ENCODE peak calls at places on chromosomes 11 and 22, in eight cellular contexts. H is cardiac fibroblast, Y is Peyer's patch, J is AG10803, E is brain microvascular endothelial cell, P is thyroid gland, T is tibial artery, K is lower leg skin. G is an unnamed sample.

GRCh38 chr22:38153821-38154562 is 27.6 kb downstream of the PLA2G6 start:
- DNase-seq in H (no peak), Y (peak), J (no peak), E (no peak), P (peak), T (peak), K (no peak), G (no peak)

GRCh38 chr11:15565846-15566245 is 451.1 kb downstream of the INSC start:
- DNase-seq in H (no peak), Y (no peak), J (no peak), E (no peak), P (no peak), T (no peak), K (peak), G (peak)

GRCh38 chr11:19714387-19715363 is 2.0 kb downstream of the NAV2 start:
- DNase-seq in H (peak), Y (no peak), J (peak), E (peak), P (peak), T (peak), K (peak), G (peak)

GRCh38 chr22:30609260-30610185 is 2.5 kb downstream of the TCN2 start:
- DNase-seq in H (peak), Y (peak), J (peak), E (peak), P (peak), T (no peak), K (no peak), G (peak)

GRCh38 chr22:45442120-45442519 is 28.6 kb downstream of the RIBC2 start:
- DNase-seq in H (no peak), Y (no peak), J (no peak), E (no peak), P (no peak), T (no peak), K (no peak), G (peak)

GRCh38 chr22:41000941-41001721 is 50.0 kb downstream of the RBX1 start:
- DNase-seq in H (no peak), Y (no peak), J (no peak), E (no peak), P (no peak), T (no peak), K (no peak), G (no peak)

GRCh38 chr11:63613517-63614135 is 607 bp downstream of the PLAAT3 start:
- DNase-seq in H (no peak), Y (peak), J (no peak), E (no peak), P (peak), T (peak), K (peak), G (peak)

GRCh38 chr11:132610216-132610615 is 922.1 kb downstream of the OPCML start:
- DNase-seq in H (peak), Y (no peak), J (peak), E (no peak), P (no peak), T (no peak), K (no peak), G (no peak)

GRCh38 chr22:40609216-40609615 is 27.3 kb downstream of the MRTFA start:
- DNase-seq in H (peak), Y (no peak), J (peak), E (no peak), P (no peak), T (no peak), K (no peak), G (no peak)

GRCh38 chr11:123260511-123261211 is 65.6 kb upstream of the CLMP start:
- DNase-seq in H (peak), Y (no peak), J (no peak), E (no peak), P (no peak), T (no peak), K (peak), G (no peak)

GRCh38 chr22:43592470-43592869 is 180.7 kb downstream of the MPPED1 start:
- DNase-seq in H (no peak), Y (no peak), J (no peak), E (no peak), P (no peak), T (no peak), K (no peak), G (no peak)

GRCh38 chr11:587546-587945 is 11.3 kb downstream of the PHRF1 start:
- DNase-seq in H (no peak), Y (no peak), J (no peak), E (no peak), P (no peak), T (no peak), K (no peak), G (no peak)

GRCh38 chr22:48520888-48521600 is 1306.6 kb downstream of the BRD1 start:
- DNase-seq in H (no peak), Y (no peak), J (no peak), E (no peak), P (no peak), T (no peak), K (no peak), G (no peak)

GRCh38 chr11:106988151-106988806 is 30.0 kb downstream of the GUCY1A2 start:
- DNase-seq in H (peak), Y (no peak), J (peak), E (peak), P (no peak), T (no peak), K (no peak), G (peak)

GRCh38 chr11:9527481-9528140 is 45.9 kb upstream of the WEE1 start:
- DNase-seq in H (peak), Y (no peak), J (peak), E (peak), P (no peak), T (no peak), K (no peak), G (peak)

GRCh38 chr22:39530692-39531331 is 1.7 kb downstream of the RPS19BP1 start:
- DNase-seq in H (peak), Y (no peak), J (peak), E (peak), P (no peak), T (no peak), K (no peak), G (peak)

GRCh38 chr22:39589880-39590279 is 19.3 kb downstream of the CACNA1I start:
- DNase-seq in H (no peak), Y (no peak), J (no peak), E (no peak), P (peak), T (no peak), K (no peak), G (no peak)

GRCh38 chr11:62556872-62557631 is 10.4 kb upstream of the AHNAK start:
- DNase-seq in H (no peak), Y (no peak), J (no peak), E (no peak), P (no peak), T (no peak), K (peak), G (no peak)

GRCh38 chr11:65352783-65353182 is 1.8 kb upstream of the TIGD3 start:
- DNase-seq in H (peak), Y (no peak), J (no peak), E (no peak), P (no peak), T (no peak), K (no peak), G (peak)

GRCh38 chr22:30689622-30690021 is 5.1 kb upstream of the OSBP2 start:
- DNase-seq in H (no peak), Y (no peak), J (no peak), E (no peak), P (no peak), T (no peak), K (no peak), G (no peak)

GRCh38 chr11:123494195-123495050 is 64.4 kb downstream of the GRAMD1B start:
- DNase-seq in H (peak), Y (no peak), J (peak), E (peak), P (no peak), T (no peak), K (no peak), G (no peak)

GRCh38 chr11:95556011-95556341 is 233.6 kb downstream of the FAM76B start:
- DNase-seq in H (no peak), Y (no peak), J (no peak), E (no peak), P (no peak), T (no peak), K (no peak), G (no peak)

GRCh38 chr11:86176165-86176884 is 68.2 kb upstream of the EED start:
- DNase-seq in H (peak), Y (no peak), J (peak), E (peak), P (no peak), T (no peak), K (no peak), G (no peak)

GRCh38 chr11:72391638-72392423 is 42.5 kb downstream of the CLPB start:
- DNase-seq in H (no peak), Y (no peak), J (peak), E (no peak), P (no peak), T (no peak), K (no peak), G (no peak)

GRCh38 chr22:48254311-48254873 is 1491.9 kb downstream of the TBC1D22A start:
- DNase-seq in H (no peak), Y (no peak), J (no peak), E (no peak), P (peak), T (no peak), K (peak), G (no peak)

DNA sequence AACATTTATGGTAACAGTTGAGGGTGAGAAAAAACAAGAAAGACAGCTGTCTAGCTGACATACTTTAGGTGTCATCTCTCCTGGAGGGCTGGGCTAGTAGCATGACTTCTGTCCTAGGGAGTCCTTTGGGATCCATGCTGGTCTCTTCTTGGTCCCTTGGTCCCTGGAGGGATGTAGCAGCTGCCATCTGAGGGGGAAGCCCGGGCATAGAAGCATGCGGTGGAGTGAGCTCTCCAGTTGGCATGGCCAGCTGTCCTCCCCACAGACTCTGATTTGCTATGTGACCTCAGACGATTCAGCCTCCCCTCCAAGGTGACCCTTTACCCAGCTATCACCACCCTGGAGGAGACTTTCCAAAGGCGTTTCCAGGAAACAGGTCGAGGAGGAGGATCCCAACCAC is 28.7 kb downstream of the POU2F3 start:
- DNase-seq in H (no peak), Y (no peak), J (no peak), E (no peak), P (no peak), T (no peak), K (no peak), G (no peak)
- H3K4me3 ChIP-seq in H (no peak), Y (no peak), J (no peak), E (no peak), P (no peak), T (no peak), K (no peak), G (no peak)

GRCh38 chr11:105577645-105578044 is 32.2 kb upstream of the GRIA4 start:
- DNase-seq in H (peak), Y (no peak), J (no peak), E (peak), P (no peak), T (no peak), K (no peak), G (peak)
- TF ChIP-seq CTCF in H (peak), Y (no peak), J (no peak), E (peak), P (no peak), T (no peak), K (no peak), G (no peak)

DNA sequence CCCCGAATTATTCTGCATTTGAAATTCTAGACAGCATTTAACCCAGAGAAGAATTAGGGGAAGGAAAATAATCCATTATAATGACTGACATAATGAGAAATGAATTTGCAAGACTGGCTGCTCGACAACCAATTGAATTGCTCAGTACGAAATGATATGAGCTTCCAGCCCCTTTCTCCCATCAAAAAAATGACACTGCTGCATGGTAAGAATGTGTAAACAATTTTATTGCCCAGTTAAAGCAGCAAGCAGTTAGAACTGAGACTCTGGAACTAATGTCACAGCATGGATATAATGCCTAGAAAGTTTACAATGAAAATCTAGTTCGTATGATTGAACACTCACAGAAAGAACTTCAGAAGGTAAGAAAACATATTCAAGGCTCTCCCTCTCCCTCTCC is 24.7 kb upstream of the PCF11 start:
- DNase-seq in H (no peak), Y (no peak), J (no peak), E (no peak), P (no peak), T (no peak), K (no peak), G (no peak)
- H3K4me3 ChIP-seq in H (no peak), Y (no peak), J (no peak), E (no peak), P (no peak), T (no peak), K (no peak), G (no peak)

DNA sequence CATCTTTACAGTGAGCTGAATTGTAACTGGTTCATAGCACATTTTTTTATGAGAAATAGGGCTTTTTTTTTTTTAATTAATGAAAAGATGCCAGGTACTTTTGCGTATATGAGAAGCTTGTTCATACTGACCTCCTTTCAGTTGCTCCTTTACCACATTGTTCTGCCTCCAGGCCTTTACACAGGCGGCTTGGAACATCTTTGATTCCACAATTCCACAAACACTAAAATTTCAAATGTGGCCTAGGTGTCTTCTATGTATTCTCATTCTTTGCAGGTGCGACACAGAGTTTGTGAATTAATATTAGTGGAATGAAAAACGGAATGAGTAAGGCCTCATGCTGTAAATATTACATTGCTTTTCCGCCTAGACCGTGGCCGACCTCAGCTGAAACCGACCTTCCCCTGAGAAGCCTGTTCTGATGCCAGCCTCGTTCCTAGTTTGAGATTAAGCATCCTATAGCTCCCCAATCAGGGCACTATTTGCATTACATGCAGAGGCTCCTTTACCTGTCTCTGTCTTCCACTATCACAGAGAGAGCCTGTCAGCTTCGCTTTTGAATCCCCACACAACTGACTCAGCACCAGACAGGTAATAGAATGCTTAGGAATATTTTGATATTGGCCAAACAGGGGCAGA is 125.8 kb downstream of the LDLRAD3 start:
- DNase-seq in H (no peak), Y (no peak), J (no peak), E (no peak), P (no peak), T (no peak), K (no peak), G (no peak)
- TF ChIP-seq CTCF in H (no peak), Y (no peak), J (no peak), E (peak), P (no peak), T (no peak), K (no peak), G (no peak)

GRCh38 chr11:16925495-16926065 is 88.6 kb downstream of the PLEKHA7 start:
- DNase-seq in H (peak), Y (peak), J (peak), E (peak), P (peak), T (no peak), K (no peak), G (peak)
- H3K4me3 ChIP-seq in H (peak), Y (peak), J (no peak), E (peak), P (peak), T (peak), K (peak), G (no peak)

DNA sequence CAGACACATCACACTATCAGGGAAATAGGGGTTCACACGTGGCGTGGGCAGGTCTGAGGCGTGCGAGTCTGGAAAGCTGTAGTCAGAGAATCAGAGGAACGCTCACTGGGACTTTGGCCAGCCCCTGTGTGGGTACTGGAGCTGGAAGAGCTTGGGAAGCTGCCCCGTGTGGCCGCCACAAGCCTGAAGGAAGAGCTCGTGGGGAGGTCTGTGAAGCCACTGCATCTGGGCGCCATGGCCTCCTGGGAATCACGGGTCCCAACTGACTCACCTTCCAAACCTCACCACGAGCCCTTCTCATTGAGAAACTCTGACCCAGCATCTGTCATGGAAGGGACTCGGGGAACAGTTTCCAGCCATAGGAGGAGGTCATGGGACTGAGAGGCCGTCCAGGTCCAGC is 5.9 kb upstream of the MRGPRF start:
- DNase-seq in H (no peak), Y (no peak), J (peak), E (no peak), P (no peak), T (peak), K (no peak), G (peak)
- TF ChIP-seq CTCF in H (no peak), Y (no peak), J (peak), E (peak), P (no peak), T (peak), K (no peak), G (peak)

DNA sequence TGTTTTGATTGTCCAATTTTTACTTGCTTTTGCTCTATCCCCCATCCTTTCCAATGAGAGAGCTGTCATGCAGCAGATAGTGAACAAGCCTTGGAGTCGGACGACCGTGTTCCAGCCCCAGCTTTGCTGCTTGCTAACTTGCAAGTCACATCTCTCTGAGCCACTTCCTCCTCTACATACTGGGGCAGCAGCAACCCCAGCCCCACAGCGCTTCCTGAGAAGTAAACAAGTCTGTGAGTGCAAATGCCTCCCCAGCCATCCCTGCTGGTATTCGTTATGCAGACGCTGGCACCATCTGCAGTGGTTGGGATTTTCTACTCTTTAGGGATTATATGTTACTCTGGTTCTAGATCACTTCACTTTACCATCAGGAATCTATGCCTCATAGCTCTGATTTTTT is 35.0 kb downstream of the TPBGL start:
- DNase-seq in H (no peak), Y (no peak), J (no peak), E (no peak), P (peak), T (peak), K (peak), G (no peak)
- H3K4me3 ChIP-seq in H (no peak), Y (no peak), J (no peak), E (no peak), P (no peak), T (no peak), K (no peak), G (no peak)

DNA sequence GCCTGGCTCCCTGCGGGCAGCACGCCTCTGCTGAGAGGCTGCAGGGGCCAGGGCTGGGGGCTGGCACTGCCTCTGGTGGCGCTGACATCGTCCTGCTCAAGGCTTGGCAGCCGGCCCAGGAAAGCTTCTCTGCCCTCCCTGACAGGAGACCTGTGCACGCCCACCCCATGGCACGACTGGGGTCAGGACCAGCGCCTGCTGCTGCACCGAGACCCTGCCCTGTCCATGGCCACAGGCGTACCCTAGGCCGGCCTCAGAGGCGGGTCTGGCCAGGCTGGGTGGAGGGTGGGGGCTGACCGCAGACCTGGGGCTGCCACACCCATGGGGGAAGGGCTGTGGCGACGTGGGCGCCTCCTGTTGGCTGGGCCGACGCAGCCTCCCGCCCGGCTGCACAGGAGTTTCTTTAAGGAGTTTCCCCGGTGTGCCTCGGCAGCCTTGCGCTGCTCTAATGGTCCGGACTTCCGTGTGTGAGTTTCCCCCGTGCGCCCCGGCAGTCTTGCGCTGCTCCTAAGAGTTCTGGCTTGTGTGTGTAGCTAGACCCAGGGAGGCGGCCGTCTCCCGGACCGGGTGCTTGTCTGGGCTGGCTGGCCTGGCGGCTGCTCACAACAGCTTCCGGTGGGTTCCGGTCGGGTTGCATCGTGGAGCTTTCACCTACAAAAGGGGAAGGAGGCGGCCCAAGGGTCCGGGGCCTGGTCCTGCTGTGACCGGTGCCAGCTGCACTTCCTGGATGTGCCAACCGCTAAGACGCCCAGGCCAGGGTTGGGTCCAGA is 4.7 kb downstream of the TRABD start:
- DNase-seq in H (peak), Y (peak), J (peak), E (no peak), P (peak), T (peak), K (peak), G (peak)
- TF ChIP-seq CTCF in H (peak), Y (no peak), J (peak), E (peak), P (no peak), T (no peak), K (no peak), G (peak)

GRCh38 chr11:119750056-119750455 is 21.1 kb upstream of the NECTIN1 start:
- DNase-seq in H (no peak), Y (no peak), J (no peak), E (no peak), P (no peak), T (no peak), K (no peak), G (no peak)

GRCh38 chr11:119752946-119753345 is 23.9 kb upstream of the NECTIN1 start:
- DNase-seq in H (no peak), Y (no peak), J (no peak), E (no peak), P (no peak), T (no peak), K (no peak), G (no peak)

GRCh38 chr11:119754199-119754598 is 25.2 kb upstream of the NECTIN1 start:
- DNase-seq in H (no peak), Y (no peak), J (no peak), E (no peak), P (no peak), T (no peak), K (no peak), G (no peak)

GRCh38 chr11:119751281-119752060 is 22.5 kb upstream of the NECTIN1 start:
- DNase-seq in H (no peak), Y (no peak), J (no peak), E (no peak), P (no peak), T (no peak), K (no peak), G (no peak)

GRCh38 chr11:119752324-119752723 is 23.3 kb upstream of the NECTIN1 start:
- DNase-seq in H (no peak), Y (no peak), J (no peak), E (no peak), P (no peak), T (no peak), K (no peak), G (no peak)
- H3K4me3 ChIP-seq in H (no peak), Y (no peak), J (no peak), E (no peak), P (no peak), T (no peak), K (no peak), G (no peak)

G was measured in foreskin fibroblast.